ENCODE peak calls at places on chromosomes 13 and 19, in nine cellular contexts. M is suprapubic skin, J is choroid plexus epithelial cell, P is omental fat pad, B is uterus, N is progenitor cell of endocrine pancreas, G is fibroblast of pulmonary artery, T is upper lobe of right lung, U is heart left ventricle. Q is an unnamed sample.

GRCh38 chr19:16957151-16957662 is 68.4 kb downstream of the F2RL3 start:
- DNase-seq in G (peak; percentile 76), P (no peak), J (peak; percentile 66), M (no peak), T (peak; percentile 78), N (no peak), U (no peak), B (no peak), Q (peak; percentile 4)

GRCh38 chr13:26544707-26545106 is 12.8 kb upstream of the WASF3 start:
- DNase-seq in J (no peak), M (no peak), T (no peak), G (no peak), P (no peak), B (no peak), U (no peak), N (no peak), Q (no peak)

GRCh38 chr19:18559685-18560084 is 2.0 kb downstream of the KXD1 start:
- DNase-seq in T (no peak), G (no peak), N (no peak), P (no peak), J (no peak), U (no peak), B (no peak), M (no peak), Q (no peak)

GRCh38 chr13:109243311-109243951 is 543.0 kb downstream of the IRS2 start:
- DNase-seq in P (no peak), G (peak; percentile 94), M (no peak), U (peak; percentile 56), N (no peak), T (no peak), J (peak; percentile 95), B (no peak), Q (peak; percentile 51)

GRCh38 chr19:58559275-58560006 is 1.0 kb upstream of the UBE2M start:
- DNase-seq in M (peak; percentile 94), J (peak; percentile 94), G (peak; percentile 92), P (peak; percentile 51), N (peak; percentile 74), U (peak; percentile 94), B (peak; percentile 90), T (peak; percentile 96), Q (peak; percentile 82)

GRCh38 chr19:1857648-1858326 is 5.6 kb downstream of the KLF16 start:
- DNase-seq in N (no peak), P (no peak), G (no peak), T (no peak), U (no peak), J (no peak), M (no peak), B (no peak), Q (no peak)

GRCh38 chr13:102402292-102402691 is 444 bp upstream of the FGF14 start:
- DNase-seq in M (peak; percentile 65), P (no peak), N (no peak), T (no peak), G (peak; percentile 10), U (peak; percentile 37), B (peak; percentile 23), J (peak; percentile 41), Q (no peak)

GRCh38 chr19:29923653-29924052 is 18.4 kb upstream of the URI1 start:
- DNase-seq in B (no peak), P (no peak), M (no peak), J (no peak), U (no peak), T (no peak), G (no peak), N (no peak), Q (no peak)

GRCh38 chr19:32676186-32676894 is 692 bp downstream of the RGS9BP start:
- DNase-seq in J (no peak), M (peak; percentile 65), U (no peak), B (no peak), G (no peak), P (no peak), T (peak; percentile 73), N (peak; percentile 28), Q (no peak)

GRCh38 chr19:15562861-15563260 is 52.2 kb upstream of the CYP4F8 start:
- DNase-seq in B (no peak), P (no peak), T (no peak), N (no peak), M (no peak), J (no peak), G (no peak), U (no peak), Q (peak; percentile 29)

GRCh38 chr13:41268764-41269163 is 5.4 kb upstream of the MTRF1 start:
- DNase-seq in U (no peak), T (no peak), M (no peak), N (no peak), P (no peak), G (peak; percentile 33), B (no peak), J (peak; percentile 24), Q (no peak)

GRCh38 chr19:10966809-10967208 is 6.0 kb downstream of the SMARCA4 start:
- DNase-seq in J (no peak), N (no peak), G (no peak), U (no peak), M (no peak), P (no peak), T (no peak), B (no peak), Q (no peak)

GRCh38 chr19:15265849-15266248 is 33.6 kb upstream of the EPHX3 start:
- DNase-seq in N (no peak), T (peak; percentile 88), U (peak; percentile 93), B (peak; percentile 95), M (no peak), P (peak; percentile 65), J (peak; percentile 97), G (peak; percentile 98), Q (peak; percentile 94)

GRCh38 chr13:75418997-75419396 is 63.0 kb downstream of the TBC1D4 start:
- DNase-seq in G (peak; percentile 65), J (peak; percentile 72), B (no peak), M (no peak), P (no peak), T (no peak), N (no peak), U (no peak), Q (peak; percentile 19)

GRCh38 chr13:80477641-80478443 is 136.9 kb upstream of the SPRY2 start:
- DNase-seq in P (no peak), M (no peak), N (no peak), U (no peak), T (no peak), B (no peak), J (no peak), G (no peak), Q (no peak)

GRCh38 chr19:37966211-37967072 is 59.4 kb downstream of the SIPA1L3 start:
- DNase-seq in M (peak; percentile 52), B (no peak), N (no peak), G (no peak), U (no peak), J (no peak), P (no peak), T (peak; percentile 55), Q (no peak)

GRCh38 chr13:75904012-75904411 is 267.9 kb downstream of the LMO7 start:
- DNase-seq in T (no peak), J (no peak), U (no peak), B (no peak), N (no peak), M (no peak), G (no peak), P (no peak), Q (no peak)

GRCh38 chr13:97911311-97912138 is 42.0 kb upstream of the IPO5 start:
- DNase-seq in M (no peak), T (no peak), J (no peak), N (no peak), U (no peak), B (no peak), P (no peak), G (no peak), Q (no peak)
- TF ChIP-seq CTCF in M (no peak), T (peak; percentile 28), J (peak; percentile 62), N (peak; percentile 44), U (peak; percentile 36), B (no peak), P (no peak), G (peak; percentile 41), Q (peak; percentile 34)

GRCh38 chr19:7328647-7329046 is 20.1 kb upstream of the ARHGEF18 start:
- DNase-seq in J (no peak), M (peak; percentile 2), P (no peak), B (no peak), G (no peak), N (no peak), U (no peak), T (no peak), Q (no peak)

GRCh38 chr19:7327802-7328201 is 20.9 kb upstream of the ARHGEF18 start:
- DNase-seq in P (no peak), G (no peak), U (no peak), J (no peak), B (no peak), M (no peak), N (no peak), T (no peak), Q (no peak)

GRCh38 chr19:7331446-7331845 is 17.3 kb upstream of the ARHGEF18 start:
- DNase-seq in U (no peak), B (no peak), M (no peak), G (no peak), P (no peak), T (no peak), N (no peak), J (no peak), Q (no peak)

DNA sequence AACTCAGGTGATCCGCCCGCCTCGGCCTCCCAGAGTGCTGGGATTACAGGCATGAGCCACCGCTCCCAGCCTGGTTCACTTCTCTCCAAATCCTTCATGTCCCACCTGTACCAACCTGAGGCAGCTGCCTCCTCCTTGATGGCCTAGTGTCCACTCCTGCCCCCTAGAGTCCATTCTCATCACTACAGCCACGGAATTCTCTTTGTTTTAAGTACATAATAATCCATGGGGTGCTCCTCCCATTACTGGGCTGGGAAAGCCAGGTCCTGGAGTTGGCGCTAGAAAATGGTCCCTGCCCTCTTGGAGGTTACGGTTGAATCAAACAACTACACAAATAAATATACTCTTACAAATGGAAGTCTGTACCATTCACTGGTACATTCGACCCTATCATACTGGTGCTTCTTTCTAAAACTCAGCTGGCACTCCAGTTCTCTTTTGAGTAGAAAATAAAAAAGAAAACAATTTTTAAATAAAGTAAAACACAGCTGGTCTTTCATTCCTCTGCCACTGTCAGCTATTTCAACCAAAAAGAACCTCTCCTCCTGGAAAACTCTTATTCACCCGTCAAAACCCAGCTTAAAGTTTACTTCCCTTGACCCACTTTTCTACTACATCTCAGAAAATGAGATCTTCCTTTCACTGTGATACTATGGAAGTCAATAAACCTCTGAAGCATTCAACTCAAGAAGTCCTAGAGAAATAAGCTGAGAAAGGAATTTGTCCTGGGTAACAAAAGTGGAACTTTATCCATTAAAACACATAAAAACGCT is 22.4 kb upstream of the ARHGEF18 start:
- DNase-seq in T (peak; percentile 19), B (no peak), G (peak; percentile 21), U (no peak), M (peak; percentile 25), J (peak; percentile 51), N (no peak), P (no peak), Q (no peak)
- TF ChIP-seq CTCF in T (peak; percentile 42), B (no peak), G (peak; percentile 38), U (peak; percentile 9), M (no peak), J (peak; percentile 56), N (peak; percentile 41), P (no peak), Q (peak; percentile 29)

GRCh38 chr13:48797127-48797526 is 143.4 kb downstream of the CYSLTR2 start:
- DNase-seq in M (no peak), J (no peak), B (no peak), N (no peak), P (no peak), U (no peak), G (no peak), T (no peak), Q (no peak)
- TF ChIP-seq CTCF in M (no peak), J (no peak), B (no peak), N (no peak), P (no peak), U (no peak), G (no peak), T (no peak), Q (no peak)

GRCh38 chr13:106241974-106242373 is 293.5 kb downstream of the EFNB2 start:
- DNase-seq in N (no peak), J (no peak), M (no peak), G (no peak), B (no peak), P (no peak), U (no peak), T (no peak), Q (no peak)
- TF ChIP-seq CTCF in N (no peak), J (no peak), M (no peak), G (no peak), B (no peak), P (no peak), U (no peak), T (no peak), Q (no peak)